ENCODE peak calls at places on chromosomes 12 and 14, in seven cellular contexts. H is psoas muscle, A is H1, X is HCT116, R is GM12878, M is heart left ventricle, Y is A549. P is an unnamed sample. For H3K4me1, the result is how much of the 10 kb centered on the place peaks cover.

GRCh38 chr14:65224799-65225198 is 122.5 kb upstream of the MAX start:
- DNase-seq in R (no peak), A (no peak), H (no peak), M (no peak), Y (no peak), X (no peak), P (peak)

GRCh38 chr14:39422243-39422642 is 10.0 kb downstream of the FBXO33 start:
- DNase-seq in H (no peak), M (no peak), R (no peak), X (no peak), A (no peak), Y (no peak), P (no peak)

GRCh38 chr14:101241147-101241546 is 320.1 kb upstream of the DIO3 start:
- DNase-seq in X (no peak), A (no peak), R (no peak), H (no peak), M (no peak), Y (no peak), P (no peak)

GRCh38 chr12:124397807-124398577 is 103.1 kb downstream of the RFLNA start:
- DNase-seq in Y (no peak), X (no peak), M (peak), H (no peak), R (no peak), A (no peak), P (peak)

GRCh38 chr12:104524026-104524425 is 67.3 kb downstream of the CHST11 start:
- DNase-seq in H (no peak), A (no peak), R (no peak), Y (no peak), M (no peak), X (no peak), P (no peak)

GRCh38 chr12:121806556-121807308 is 2.9 kb downstream of the SETD1B start:
- DNase-seq in R (no peak), X (no peak), Y (no peak), M (no peak), H (peak), A (no peak), P (no peak)

GRCh38 chr12:5898874-5899273 is 46.2 kb downstream of the ANO2 start:
- DNase-seq in A (peak), X (no peak), Y (peak), H (no peak), M (no peak), R (no peak), P (no peak)

GRCh38 chr12:112998997-112999767 is 20.9 kb downstream of the OAS2 start:
- DNase-seq in X (no peak), R (no peak), M (no peak), H (no peak), Y (no peak), A (no peak), P (no peak)

GRCh38 chr14:35506461-35506860 is 27.5 kb upstream of the INSM2 start:
- DNase-seq in H (no peak), A (no peak), Y (no peak), X (no peak), R (no peak), M (no peak), P (no peak)

GRCh38 chr14:61472801-61473376 is 151.5 kb downstream of the PRKCH start:
- DNase-seq in X (no peak), A (no peak), R (no peak), M (no peak), H (no peak), Y (no peak), P (no peak)

GRCh38 chr12:32087301-32087700 is 19.3 kb upstream of the BICD1 start:
- DNase-seq in M (no peak), Y (no peak), X (no peak), A (no peak), R (no peak), H (no peak), P (no peak)

GRCh38 chr14:21840765-21841164 is 167.1 kb upstream of the OR4E1 start:
- DNase-seq in X (peak), Y (no peak), R (no peak), A (no peak), M (no peak), H (no peak), P (no peak)

GRCh38 chr14:95320076-95320895 is 578 bp upstream of the CLMN start:
- DNase-seq in R (no peak), A (no peak), M (peak), Y (no peak), H (peak), X (no peak), P (no peak)

GRCh38 chr12:26647091-26647490 is 185.9 kb downstream of the ITPR2 start:
- DNase-seq in A (no peak), Y (no peak), R (no peak), M (no peak), X (no peak), H (no peak), P (no peak)

GRCh38 chr12:87848248-87848868 is 180.8 kb downstream of the C12orf50 start:
- DNase-seq in A (no peak), R (peak), H (no peak), X (peak), Y (peak), M (no peak), P (no peak)

GRCh38 chr14:106605548-106606448 is 1079.4 kb downstream of the TMEM121 start:
- DNase-seq in Y (no peak), X (no peak), A (no peak), H (no peak), M (peak), R (peak), P (peak)
- H3K4me1 ChIP-seq in Y (under half), X (under half), A (under half), H (under half), M (under half), R (under half), P (under half)

DNA sequence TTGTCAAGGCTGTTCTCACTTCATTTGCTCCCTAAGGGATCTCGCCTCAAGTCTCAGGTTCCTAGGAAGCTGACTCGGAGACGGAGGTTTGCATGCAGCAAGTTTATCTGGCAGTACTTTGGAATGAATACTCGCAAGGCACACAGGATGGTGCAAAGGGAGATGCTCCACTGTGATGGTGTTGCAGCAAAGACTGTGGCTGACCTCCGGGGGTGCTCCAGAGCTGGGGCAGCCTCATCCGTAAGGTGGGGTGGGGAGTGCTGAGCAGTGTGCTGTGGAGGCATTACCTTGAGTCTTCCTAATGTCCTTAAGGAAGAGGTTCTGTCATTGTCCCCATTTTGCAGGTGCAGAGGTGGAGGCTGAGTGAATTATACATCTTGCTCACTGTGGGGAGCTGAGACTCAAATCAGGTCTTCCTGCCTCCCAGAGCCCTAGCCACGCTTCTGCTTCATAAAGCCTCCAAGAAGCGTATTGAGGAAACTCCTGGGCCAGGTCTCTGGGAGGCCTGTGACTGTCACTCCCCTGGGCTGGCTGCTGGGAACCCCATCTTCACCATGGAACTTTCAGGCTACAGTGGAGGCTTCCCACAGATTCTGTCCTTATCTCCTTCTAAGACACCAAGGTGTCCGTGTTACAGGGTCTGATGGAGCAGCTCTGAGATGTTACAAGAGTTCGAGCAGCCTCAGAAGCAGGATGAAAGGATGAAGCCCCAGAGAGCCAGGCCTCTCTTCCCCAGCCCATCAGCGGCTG is 39.5 kb downstream of the GALNT16 start:
- DNase-seq in M (peak), A (no peak), H (no peak), R (no peak), Y (no peak), X (no peak), P (no peak)
- TF ChIP-seq CTCF in M (no peak), A (peak), H (no peak), R (peak), Y (no peak), X (peak), P (no peak)

DNA sequence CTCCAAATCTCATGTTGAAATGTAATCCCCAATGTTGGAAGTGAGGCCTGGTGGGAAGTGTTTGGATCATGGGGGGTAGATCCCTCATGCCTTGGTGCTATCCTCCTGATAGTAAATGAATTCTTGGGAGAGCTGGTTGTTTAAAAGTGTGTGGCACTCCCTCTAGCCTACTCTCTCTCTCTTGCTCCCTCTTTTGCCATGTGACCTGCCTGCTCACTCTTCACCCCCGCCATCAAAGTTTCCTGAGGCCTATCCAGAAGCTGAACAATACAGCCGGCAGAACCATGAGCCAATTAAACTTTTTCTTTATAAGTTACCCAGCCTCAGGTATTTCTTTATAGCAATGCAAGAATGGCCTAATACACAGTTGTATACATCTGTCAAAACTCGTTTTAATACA is 62.5 kb downstream of the BCL2L14 start:
- DNase-seq in A (no peak), H (no peak), R (no peak), X (no peak), M (no peak), Y (no peak), P (no peak)
- H3K4me1 ChIP-seq in A (under half), H (under half), R (under half), X (under half), M (under half), Y (under half), P (under half)

DNA sequence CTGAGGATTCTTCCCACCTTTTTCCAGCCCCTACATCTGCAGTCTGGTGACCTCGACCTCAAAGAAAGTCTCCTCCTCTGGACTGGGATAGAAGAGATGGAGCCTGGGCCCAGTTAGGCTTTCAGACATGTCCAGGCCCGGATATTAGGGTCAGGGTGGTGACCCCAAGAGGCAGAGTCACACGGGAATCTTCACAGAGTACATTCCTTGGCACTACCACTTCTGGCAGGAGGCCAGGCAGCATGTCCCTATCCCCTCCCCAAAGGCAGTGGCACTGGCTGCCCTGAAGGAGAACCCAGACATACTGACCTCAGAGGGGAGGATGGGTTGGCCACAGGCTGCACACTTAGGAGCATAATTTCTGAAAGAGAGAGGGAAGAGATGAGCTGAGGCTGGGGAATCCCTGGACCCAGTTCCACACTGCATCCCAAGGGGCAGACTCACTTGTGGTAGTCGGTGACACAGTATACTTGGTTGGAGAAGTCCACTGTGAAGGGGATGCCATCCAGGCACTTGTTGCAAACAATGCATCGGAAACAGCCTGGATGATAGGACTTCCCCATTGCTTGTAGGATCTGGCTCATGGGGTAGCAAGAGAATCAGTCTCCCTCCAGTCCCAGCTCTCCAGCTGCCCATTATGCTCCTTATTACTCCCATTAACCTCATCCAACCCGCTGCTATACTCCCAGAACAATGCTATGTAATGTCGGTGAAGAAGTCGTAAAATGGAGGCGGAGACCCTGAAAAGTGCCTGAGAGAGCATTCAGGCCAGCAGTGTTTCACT is 7.6 kb downstream of the AJUBA start:
- DNase-seq in A (no peak), X (no peak), Y (no peak), M (peak), H (peak), R (no peak), P (no peak)
- TF ChIP-seq CTCF in A (no peak), X (no peak), Y (no peak), M (no peak), H (no peak), R (no peak), P (no peak)

GRCh38 chr14:74414793-74415437 is 11.1 kb downstream of the SYNDIG1L start:
- DNase-seq in X (no peak), Y (no peak), M (no peak), H (no peak), R (no peak), A (no peak), P (no peak)
- H3K4me1 ChIP-seq in X (under half), Y (under half), M (under half), H (under half), R (under half), A (under half), P (under half)

DNA sequence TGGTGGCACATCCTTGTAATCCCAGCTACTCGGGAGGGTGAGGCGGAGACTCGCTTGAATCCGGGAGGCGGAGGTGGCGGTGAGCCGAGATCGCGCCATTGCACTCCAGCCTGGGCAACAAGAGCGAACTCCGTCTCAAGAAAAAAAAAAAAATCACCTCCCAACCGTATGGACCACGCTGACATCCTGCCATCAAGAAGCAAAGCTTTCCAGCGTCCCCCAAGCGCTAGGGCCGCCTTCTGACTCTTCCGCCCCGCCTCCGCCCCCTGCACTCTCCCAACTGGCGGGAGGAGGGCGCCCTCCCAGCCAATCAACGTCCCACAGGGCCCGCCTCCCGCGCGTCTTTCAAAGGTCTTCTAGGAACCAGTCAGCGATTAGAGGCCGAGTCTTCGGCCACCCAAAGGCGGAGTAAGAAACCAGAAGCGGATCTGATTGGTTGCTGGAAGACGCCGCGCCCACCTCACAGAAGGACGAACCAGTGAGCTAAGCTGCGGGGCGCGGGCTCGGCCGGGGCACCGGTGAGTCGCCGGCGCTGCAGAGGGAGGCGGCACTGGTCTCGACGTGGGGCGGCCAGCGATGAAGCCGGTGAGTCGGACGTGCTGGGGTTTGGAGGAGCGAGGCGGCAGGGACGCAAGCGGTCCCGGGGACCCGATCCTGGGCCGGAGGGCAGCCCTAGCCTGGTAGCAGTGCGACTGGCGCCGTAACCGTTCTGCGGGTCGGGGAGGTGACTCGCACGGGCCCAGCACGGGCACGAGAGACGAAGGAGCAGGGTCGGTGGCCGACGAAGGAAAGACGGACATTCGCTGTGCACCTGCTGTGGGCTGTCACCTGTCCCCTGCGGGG is at the start of gene CDKN3:
- DNase-seq in X (peak), H (peak), R (peak), Y (peak), A (peak), M (peak), P (peak)
- TF ChIP-seq CTCF in X (peak), H (peak), R (no peak), Y (no peak), A (peak), M (peak), P (peak)

GRCh38 chr12:64681200-64682052 is 71.1 kb downstream of the RASSF3 start:
- DNase-seq in H (no peak), R (no peak), A (no peak), Y (no peak), M (no peak), X (no peak), P (no peak)
- H3K4me1 ChIP-seq in H (under half), R (under half), A (under half), Y (half or more), M (half or more), X (under half), P (half or more)

GRCh38 chr12:96091833-96092232 is 56.4 kb upstream of the LTA4H start:
- DNase-seq in M (no peak), X (peak), H (no peak), R (no peak), Y (no peak), A (no peak), P (no peak)
- TF ChIP-seq CTCF in M (no peak), X (peak), H (no peak), R (no peak), Y (no peak), A (peak), P (no peak)

DNA sequence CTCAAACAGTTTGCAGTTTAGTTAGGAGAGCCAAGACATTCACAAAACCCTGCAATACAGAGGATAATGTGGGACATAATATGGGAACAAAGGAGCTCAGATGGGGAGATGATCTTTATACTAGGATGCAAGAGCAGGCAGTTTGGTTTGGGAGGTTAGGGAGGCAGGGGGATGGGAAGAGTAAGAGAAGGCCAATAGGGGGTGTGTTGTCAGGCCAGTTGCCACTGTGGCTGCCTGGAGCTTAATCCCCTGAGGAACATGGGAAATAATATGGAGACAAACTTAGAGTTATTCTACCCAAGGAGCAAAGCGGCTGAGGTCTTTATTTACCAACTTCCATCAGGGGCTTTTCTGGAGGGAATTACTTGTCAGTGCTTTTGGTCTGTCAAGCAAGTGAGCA is 10.0 kb upstream of the CSRP2 start:
- DNase-seq in X (no peak), A (no peak), M (no peak), H (no peak), R (no peak), Y (no peak), P (no peak)
- H3K4me1 ChIP-seq in X (under half), A (under half), M (under half), H (under half), R (under half), Y (under half), P (under half)

DNA sequence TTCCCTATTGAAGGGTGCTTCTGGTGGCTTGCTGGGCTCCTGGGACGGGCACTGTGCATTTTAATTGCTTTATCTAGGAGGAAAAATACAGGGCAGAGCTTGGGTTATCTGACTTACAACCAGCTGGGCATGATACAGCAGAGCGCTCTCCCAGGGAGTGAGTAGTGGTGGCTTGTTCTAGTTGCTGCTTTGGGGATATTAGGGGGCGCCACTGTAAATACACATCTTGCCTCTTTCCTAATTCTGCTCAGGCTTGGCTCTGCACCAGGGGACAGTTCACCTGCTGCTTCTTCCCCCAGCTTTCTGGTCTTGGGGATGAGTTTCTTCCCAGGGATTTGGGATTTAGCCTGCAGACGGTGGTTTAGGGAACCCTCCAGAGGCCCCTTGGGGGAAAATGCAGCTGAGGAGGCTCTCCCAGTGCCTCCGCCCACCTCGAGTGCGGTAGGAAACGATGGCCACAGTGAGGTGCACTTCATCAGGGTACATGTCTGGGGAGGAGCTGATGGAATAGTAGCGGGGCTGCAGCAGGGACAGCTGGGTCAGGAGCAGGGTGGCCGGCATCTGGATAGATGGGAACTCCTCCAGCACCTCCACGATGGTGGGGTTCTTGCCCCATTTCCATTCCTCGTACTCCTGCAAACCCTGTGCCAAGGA is 36.9 kb upstream of the FBXO21 start:
- DNase-seq in H (no peak), R (no peak), A (no peak), Y (no peak), M (no peak), X (no peak), P (no peak)
- TF ChIP-seq CTCF in H (no peak), R (no peak), A (no peak), Y (no peak), M (no peak), X (no peak), P (no peak)

P was measured in stomach.